ENCODE peak calls at places on chromosomes 2 and 18, in four cellular contexts. C, Y, M and F are unnamed samples.

GRCh38 chr18:63844254-63844653 is 43.3 kb upstream of the SERPINB2 start:
- DNase-seq in C (no peak), Y (no peak), M (no peak), F (no peak)

GRCh38 chr18:51621103-51621969 is 423.9 kb upstream of the MEX3C start:
- DNase-seq in Y (no peak), M (no peak), C (peak), F (peak)

GRCh38 chr18:49368876-49369440 is 91.5 kb downstream of the DYM start:
- DNase-seq in Y (peak), C (peak), M (no peak), F (no peak)

GRCh38 chr2:206921507-206921906 is 17.8 kb upstream of the CPO start:
- DNase-seq in M (no peak), C (no peak), Y (no peak), F (no peak)

GRCh38 chr2:119175517-119175916 is 17.0 kb upstream of the C1QL2 start:
- DNase-seq in M (no peak), C (no peak), Y (no peak), F (no peak)

GRCh38 chr2:161312996-161313395 is 4.8 kb downstream of the PSMD14 start:
- DNase-seq in Y (no peak), M (no peak), C (no peak), F (no peak)

GRCh38 chr2:216371756-216372702 is at the start of gene MARCHF4:
- DNase-seq in Y (peak), C (peak), M (no peak), F (peak)

GRCh38 chr2:231321021-231321420 is 74.5 kb upstream of the B3GNT7 start:
- DNase-seq in Y (no peak), C (peak), M (no peak), F (no peak)

GRCh38 chr18:62037989-62038778 is 145.4 kb upstream of the RNF152 start:
- DNase-seq in C (no peak), Y (no peak), M (no peak), F (no peak)

GRCh38 chr18:55179460-55180195 is 220.4 kb upstream of the CCDC68 start:
- DNase-seq in Y (no peak), M (peak), C (no peak), F (no peak)

GRCh38 chr2:122885436-122885835 is 1130.0 kb downstream of the TSN start:
- DNase-seq in Y (no peak), M (no peak), C (no peak), F (no peak)

GRCh38 chr2:33497177-33497787 is 20.8 kb downstream of the RASGRP3 start:
- DNase-seq in Y (no peak), C (no peak), M (no peak), F (no peak)

GRCh38 chr2:189293164-189293563 is 113.6 kb upstream of the COL5A2 start:
- DNase-seq in Y (no peak), M (no peak), C (no peak), F (no peak)

GRCh38 chr18:59938686-59939085 is 38.9 kb downstream of the PMAIP1 start:
- DNase-seq in M (no peak), Y (no peak), C (no peak), F (no peak)

GRCh38 chr2:170465241-170465640 is 249.9 kb upstream of the SP5 start:
- DNase-seq in C (no peak), Y (no peak), M (no peak), F (no peak)

GRCh38 chr18:78727877-78728276 is 251.7 kb upstream of the SALL3 start:
- DNase-seq in M (no peak), C (peak), Y (no peak), F (no peak)

GRCh38 chr2:12081481-12082210 is 335.2 kb downstream of the LPIN1 start:
- DNase-seq in C (no peak), M (no peak), Y (no peak), F (no peak)

GRCh38 chr18:46469186-46469915 is 187.7 kb downstream of the LOXHD1 start:
- DNase-seq in C (no peak), M (no peak), Y (no peak), F (peak)

GRCh38 chr2:118687698-118688097 is 159.8 kb downstream of the EN1 start:
- DNase-seq in Y (no peak), C (no peak), M (no peak), F (no peak)

GRCh38 chr2:226772389-226773179 is 27.0 kb downstream of the IRS1 start:
- DNase-seq in C (no peak), M (no peak), Y (no peak), F (no peak)
- TF ChIP-seq EP300 in C (no peak), M (no peak), Y (no peak), F (no peak)

GRCh38 chr2:47070155-47070919 is 84.8 kb downstream of the STPG4 start:
- DNase-seq in C (no peak), Y (no peak), M (no peak), F (no peak)

GRCh38 chr2:47068966-47069627 is 86.0 kb downstream of the STPG4 start:
- DNase-seq in Y (no peak), C (no peak), M (no peak), F (no peak)

GRCh38 chr2:47067788-47068407 is 87.2 kb downstream of the STPG4 start:
- DNase-seq in M (no peak), C (no peak), Y (no peak), F (no peak)

GRCh38 chr2:47070920-47071824 is 83.9 kb downstream of the STPG4 start:
- DNase-seq in M (peak), C (peak), Y (no peak), F (no peak)

DNA sequence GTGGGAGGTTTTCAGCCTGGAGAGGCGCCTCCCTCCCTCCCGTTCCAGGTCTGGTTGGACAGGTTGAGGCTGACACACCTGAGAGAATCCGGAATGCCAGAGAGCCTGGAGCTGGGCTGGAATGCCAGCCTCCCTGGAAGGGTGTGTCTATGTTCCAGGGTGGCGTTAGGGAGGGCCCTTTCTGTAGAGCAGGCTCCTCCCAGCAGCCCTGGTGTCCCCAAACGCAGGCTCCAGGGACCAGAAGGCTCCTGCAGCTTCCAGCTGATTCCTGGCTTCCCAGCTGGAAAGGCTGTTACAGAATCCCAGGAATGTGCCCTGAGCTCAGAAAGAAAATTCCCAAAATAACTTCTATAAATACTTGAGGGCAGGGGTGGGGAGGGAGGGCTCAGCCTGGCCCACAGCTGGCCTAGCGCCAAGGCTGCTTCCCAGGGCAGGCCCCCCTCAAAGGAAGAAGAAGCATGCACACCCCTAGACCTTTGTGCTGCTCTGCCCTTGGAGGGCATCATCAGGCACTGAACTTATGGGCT is 85.4 kb downstream of the STPG4 start:
- DNase-seq in Y (no peak), M (no peak), C (peak), F (peak)
- TF ChIP-seq EP300 in Y (no peak), M (no peak), C (no peak), F (no peak)

GRCh38 chr2:239813261-239814135 is 211.6 kb downstream of the NDUFA10 start:
- DNase-seq in M (no peak), C (no peak), Y (no peak), F (no peak)

GRCh38 chr2:239816571-239816970 is 208.6 kb downstream of the NDUFA10 start:
- DNase-seq in M (no peak), Y (no peak), C (no peak), F (no peak)

GRCh38 chr2:239814917-239815637 is 210.1 kb downstream of the NDUFA10 start:
- DNase-seq in Y (no peak), M (no peak), C (no peak), F (no peak)

GRCh38 chr2:239815638-239816035 is 209.5 kb downstream of the NDUFA10 start:
- DNase-seq in C (no peak), Y (no peak), M (no peak), F (no peak)

DNA sequence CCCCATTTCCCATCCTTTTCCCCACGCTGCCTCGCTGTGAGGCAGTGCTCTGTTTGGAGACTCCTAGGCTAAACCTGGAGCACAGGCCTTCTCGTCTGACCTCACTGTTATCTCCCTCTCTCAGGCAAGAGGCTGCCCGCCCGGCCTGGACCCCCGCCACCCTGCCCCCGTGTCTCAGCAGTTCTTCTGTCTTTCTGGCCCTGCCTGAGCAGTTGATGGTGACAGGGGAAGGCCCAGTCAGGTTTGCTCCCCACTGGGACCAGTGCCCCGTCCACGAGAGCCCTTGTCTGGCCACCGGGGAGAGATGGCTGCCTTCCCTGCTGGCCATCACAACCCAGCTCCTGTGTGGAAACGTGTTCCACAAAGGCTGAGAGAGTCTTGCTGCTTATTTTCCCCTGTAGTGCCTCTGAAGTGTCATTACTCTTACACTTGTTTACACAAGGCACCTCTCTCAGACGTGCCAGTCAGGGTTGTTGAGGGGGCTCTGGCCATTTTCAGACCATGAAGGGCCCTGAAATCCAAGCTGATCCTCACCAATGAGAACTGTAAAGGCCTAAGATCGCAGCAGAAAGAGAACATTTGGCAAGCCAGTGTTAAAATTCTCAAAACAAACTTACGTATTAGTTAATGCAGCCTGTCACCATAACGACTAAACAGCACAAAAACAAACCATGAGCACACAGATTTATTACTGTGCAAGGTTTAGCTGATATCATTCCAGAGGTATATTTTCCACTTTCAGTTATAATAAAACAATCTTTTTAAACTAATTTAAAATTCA is 210.8 kb downstream of the NDUFA10 start:
- DNase-seq in M (no peak), Y (no peak), C (no peak), F (no peak)
- TF ChIP-seq EP300 in M (no peak), Y (no peak), C (peak), F (no peak)

DNA sequence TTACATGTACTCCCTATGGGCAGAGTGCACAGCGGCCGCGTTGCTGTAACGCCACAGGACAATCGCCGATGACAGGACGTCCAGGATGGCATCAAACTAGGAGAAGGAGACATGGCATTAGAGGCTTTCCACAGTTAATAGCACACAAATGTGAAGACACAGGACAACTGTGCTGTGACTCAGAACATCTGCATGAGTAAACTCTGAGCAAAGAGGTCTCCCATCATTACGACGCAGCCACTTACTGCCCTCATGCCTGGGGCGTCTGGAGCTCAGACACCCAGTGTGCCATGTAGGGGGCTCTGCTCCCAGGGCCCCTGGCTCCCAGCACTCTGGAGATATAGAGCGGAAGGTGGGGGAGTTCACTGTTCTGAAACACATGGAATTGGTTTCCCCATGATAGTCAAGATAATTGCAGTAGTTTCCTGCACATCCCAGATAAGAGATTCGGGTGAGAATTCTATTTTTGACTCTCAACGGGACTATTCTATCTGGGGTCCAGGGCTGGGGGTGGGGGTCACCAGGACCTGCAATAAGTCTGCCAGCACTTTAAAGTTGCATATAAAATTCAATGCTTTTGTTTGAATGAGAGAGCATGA is 168.1 kb downstream of the TMEM163 start:
- DNase-seq in C (no peak), Y (peak), M (no peak), F (no peak)
- TF ChIP-seq EP300 in C (no peak), Y (no peak), M (no peak), F (no peak)

GRCh38 chr2:219228745-219229374 is 576 bp downstream of the ATG9A start:
- DNase-seq in M (no peak), Y (peak), C (no peak), F (no peak)

GRCh38 chr2:219225350-219225749 is 4.1 kb downstream of the ATG9A start:
- DNase-seq in C (no peak), Y (no peak), M (no peak), F (no peak)

GRCh38 chr2:219230201-219230540 is 565 bp downstream of the ANKZF1 start:
- DNase-seq in Y (peak), C (peak), M (no peak), F (no peak)

GRCh38 chr2:219228026-219228744 is 1.3 kb downstream of the ATG9A start:
- DNase-seq in M (no peak), C (no peak), Y (no peak), F (no peak)

GRCh38 chr2:219229375-219230200 is at the start of the genes ANKZF1 and ATG9A:
- DNase-seq in M (peak), C (peak), Y (peak), F (peak)
- TF ChIP-seq EP300 in M (peak), C (no peak), Y (peak), F (no peak)